ENCODE peak calls at places on chromosomes 11 and 22, in four cellular contexts. I is MM.1S, X is body of pancreas, F is fibroblast of mammary gland. D is an unnamed sample.

GRCh38 chr11:121274332-121274991 is 18.1 kb upstream of the SC5D start:
- DNase-seq in I (no peak), X (no peak), F (no peak), D (no peak)

GRCh38 chr22:20779813-20780148 is 5.9 kb downstream of the SERPIND1 start:
- DNase-seq in I (no peak), X (no peak), F (peak), D (peak)

GRCh38 chr22:24580276-24580675 is 12.6 kb downstream of the LRRC75B start:
- DNase-seq in I (no peak), X (no peak), F (peak), D (peak)

GRCh38 chr11:110522456-110522855 is 92.7 kb downstream of the FDX1 start:
- DNase-seq in I (no peak), X (no peak), F (no peak), D (no peak)

GRCh38 chr22:34102633-34103032 is 182.4 kb upstream of the LARGE1 start:
- DNase-seq in I (no peak), X (no peak), F (no peak), D (no peak)

GRCh38 chr11:11179239-11179638 is 173.8 kb downstream of the CSNK2A3 start:
- DNase-seq in I (no peak), X (no peak), F (peak), D (peak)

GRCh38 chr11:18243783-18244362 is 4.6 kb downstream of the SAA2 start:
- DNase-seq in I (peak), X (peak), F (peak), D (peak)

GRCh38 chr11:45755281-45755859 is 49.6 kb upstream of the SLC35C1 start:
- DNase-seq in I (no peak), X (no peak), F (no peak), D (no peak)

GRCh38 chr11:30333405-30333804 is 10.5 kb downstream of the ARL14EP start:
- DNase-seq in I (no peak), X (no peak), F (peak), D (peak)

GRCh38 chr11:106263527-106263926 is 186.1 kb downstream of the AASDHPPT start:
- DNase-seq in I (no peak), X (no peak), F (no peak), D (no peak)

GRCh38 chr11:30392221-30392784 is 69.4 kb downstream of the ARL14EP start:
- DNase-seq in I (no peak), X (peak), F (no peak), D (no peak)

GRCh38 chr22:44711701-44712100 is 9.7 kb downstream of the PRR5 start:
- DNase-seq in I (no peak), X (no peak), F (no peak), D (no peak)

GRCh38 chr11:15346907-15347306 is 232.2 kb downstream of the INSC start:
- DNase-seq in I (no peak), X (no peak), F (peak), D (no peak)

GRCh38 chr11:44575288-44575672 is 9.8 kb downstream of the CD82 start:
- DNase-seq in I (no peak), X (no peak), F (peak), D (no peak)

GRCh38 chr11:123585721-123586120 is 68.7 kb downstream of the SCN3B start:
- DNase-seq in I (no peak), X (no peak), F (no peak), D (no peak)

GRCh38 chr11:65421204-65422103 is 1.1 kb upstream of the NEAT1 start:
- DNase-seq in I (peak), X (peak), F (peak), D (peak)

GRCh38 chr11:78300108-78300507 is 111.4 kb downstream of the USP35 start:
- DNase-seq in I (no peak), X (no peak), F (no peak), D (no peak)

GRCh38 chr11:105168457-105168856 is 28.9 kb upstream of the CARD18 start:
- DNase-seq in I (no peak), X (no peak), F (peak), D (peak)

GRCh38 chr11:20110908-20111669 is 49.2 kb downstream of the DBX1 start:
- DNase-seq in I (peak), X (peak), F (peak), D (peak)

GRCh38 chr11:125603207-125603606 is 10.6 kb downstream of the STT3A start:
- DNase-seq in I (no peak), X (no peak), F (no peak), D (no peak)

GRCh38 chr11:104700609-104701008 is 197.7 kb downstream of the CASP12 start:
- DNase-seq in I (peak), X (no peak), F (peak), D (peak)

GRCh38 chr11:57668467-57668890 is 565 bp downstream of the ZDHHC5 start:
- DNase-seq in I (peak), X (no peak), F (no peak), D (no peak)

GRCh38 chr11:75435571-75435925 is 2.5 kb upstream of the KLHL35 start:
- DNase-seq in I (no peak), X (no peak), F (no peak), D (no peak)

GRCh38 chr11:68973219-68973618 is 7.6 kb downstream of the MRGPRD start:
- DNase-seq in I (no peak), X (no peak), F (no peak), D (no peak)

GRCh38 chr11:72838691-72839305 is 24.6 kb downstream of the ATG16L2 start:
- DNase-seq in I (no peak), X (no peak), F (peak), D (no peak)

GRCh38 chr22:24601217-24602104 is 1.5 kb upstream of the GGT1 start:
- DNase-seq in I (peak), X (peak), F (no peak), D (no peak)

GRCh38 chr11:12318791-12319733 is 58.3 kb upstream of the PARVA start:
- DNase-seq in I (peak), X (no peak), F (peak), D (peak)

GRCh38 chr11:87290304-87290922 is 252.7 kb downstream of the TMEM135 start:
- DNase-seq in I (peak), X (no peak), F (peak), D (peak)

GRCh38 chr11:69881467-69882269 is 62.5 kb upstream of the FGF3 start:
- DNase-seq in I (no peak), X (no peak), F (no peak), D (no peak)

GRCh38 chr11:68008381-68009337 is 1.5 kb upstream of the ALDH3B1 start:
- DNase-seq in I (peak), X (peak), F (no peak), D (no peak)

GRCh38 chr11:15665368-15665871 is 550.7 kb downstream of the INSC start:
- DNase-seq in I (no peak), X (no peak), F (peak), D (peak)

GRCh38 chr11:32960553-32961164 is 55.0 kb upstream of the DEPDC7 start:
- DNase-seq in I (peak), X (no peak), F (peak), D (peak)

GRCh38 chr11:2708151-2708581 is 8.4 kb upstream of the KCNQ1OT1 start:
- DNase-seq in I (no peak), X (no peak), F (no peak), D (peak)
- H3K4me3 ChIP-seq in I (no peak), X (no peak), F (no peak), D (no peak)

DNA sequence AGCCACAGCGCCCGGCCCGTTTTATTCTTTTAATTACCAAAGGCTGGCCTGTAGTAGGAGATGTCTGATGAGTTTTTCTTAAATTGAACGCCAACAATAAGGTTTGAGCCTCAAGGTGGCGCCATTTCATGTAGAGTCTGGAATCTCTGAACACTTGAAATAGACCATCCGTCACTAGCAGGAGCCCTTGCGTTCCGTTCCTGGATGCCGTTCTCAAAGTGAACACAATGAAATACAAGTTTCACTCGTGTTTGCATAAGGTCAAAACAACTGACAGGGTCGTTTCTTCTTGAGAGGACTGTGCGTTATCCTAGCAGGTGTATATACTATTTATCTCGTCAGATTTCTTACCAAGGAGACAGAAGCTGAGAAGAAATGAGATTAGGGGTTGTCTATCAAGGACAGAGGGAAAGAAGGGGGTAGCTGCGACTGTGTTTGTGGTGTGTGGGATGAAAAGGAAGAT is 18.7 kb upstream of the SCGB1D1 start:
- DNase-seq in I (peak), X (peak), F (peak), D (peak)
- H3K4me3 ChIP-seq in I (peak), X (no peak), F (no peak), D (no peak)

GRCh38 chr22:50674127-50674493 is 1.5 kb downstream of the SHANK3 start:
- DNase-seq in I (no peak), X (no peak), F (no peak), D (no peak)
- H3K4me3 ChIP-seq in I (no peak), X (no peak), F (no peak), D (no peak)

GRCh38 chr11:117282956-117283355 is 8.2 kb upstream of the BACE1-AS start:
- DNase-seq in I (no peak), X (peak), F (no peak), D (no peak)

GRCh38 chr11:117284053-117284452 is 7.1 kb upstream of the BACE1-AS start:
- DNase-seq in I (no peak), X (no peak), F (no peak), D (no peak)

GRCh38 chr11:117281159-117281558 is 10.0 kb upstream of the BACE1-AS start:
- DNase-seq in I (no peak), X (no peak), F (peak), D (peak)

GRCh38 chr11:117281869-117282268 is 9.3 kb upstream of the BACE1-AS start:
- DNase-seq in I (no peak), X (no peak), F (no peak), D (no peak)

DNA sequence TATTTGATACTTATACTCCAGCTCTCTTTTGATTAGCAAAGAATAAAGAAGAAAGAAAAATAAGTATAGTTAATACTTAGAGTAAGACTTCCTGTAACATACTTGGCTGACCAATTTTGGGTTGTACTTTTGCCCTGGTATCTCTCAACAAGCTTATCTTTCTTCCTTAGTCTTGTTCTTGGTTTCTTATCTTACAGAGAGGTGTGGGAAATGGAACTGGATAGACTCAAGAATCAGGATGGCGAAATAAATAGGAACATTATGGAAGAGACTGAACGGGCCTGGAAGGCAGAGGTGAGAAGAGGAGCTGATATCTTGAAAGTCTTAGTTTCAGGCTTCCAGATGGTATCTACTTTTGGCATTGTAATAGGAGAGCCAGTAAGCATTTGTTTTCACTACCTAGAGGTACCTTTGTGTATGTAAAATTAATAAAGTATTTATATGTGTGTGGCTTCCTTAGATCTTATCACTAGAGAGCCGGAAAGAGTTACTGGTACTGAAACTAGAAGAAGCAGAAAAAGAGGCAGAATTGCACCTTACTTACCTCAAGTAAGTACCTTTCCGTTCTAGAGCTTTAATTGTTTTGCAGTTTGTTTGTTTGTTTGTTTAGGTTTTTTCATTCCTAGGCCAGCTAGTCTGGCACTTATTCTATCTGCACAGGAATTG is 11.3 kb upstream of the BACE1-AS start:
- DNase-seq in I (peak), X (no peak), F (no peak), D (peak)
- H3K4me3 ChIP-seq in I (no peak), X (no peak), F (no peak), D (no peak)

GRCh38 chr11:60899021-60899936 is 7.1 kb downstream of the PRPF19 start:
- DNase-seq in I (peak), X (peak), F (peak), D (peak)
- H3K4me3 ChIP-seq in I (no peak), X (no peak), F (no peak), D (no peak)

GRCh38 chr22:48581206-48581766 is 1246.4 kb downstream of the BRD1 start:
- DNase-seq in I (no peak), X (no peak), F (no peak), D (no peak)
- H3K4me3 ChIP-seq in I (no peak), X (no peak), F (no peak), D (no peak)

GRCh38 chr22:35785181-35785923 is 67.7 kb downstream of the APOL5 start:
- DNase-seq in I (no peak), X (no peak), F (peak), D (peak)

GRCh38 chr22:35781898-35782297 is 64.2 kb downstream of the APOL5 start:
- DNase-seq in I (no peak), X (no peak), F (no peak), D (no peak)

GRCh38 chr22:35782504-35782903 is 64.8 kb downstream of the APOL5 start:
- DNase-seq in I (no peak), X (no peak), F (no peak), D (no peak)

GRCh38 chr22:35784633-35785032 is 67.0 kb downstream of the APOL5 start:
- DNase-seq in I (no peak), X (no peak), F (no peak), D (no peak)

DNA sequence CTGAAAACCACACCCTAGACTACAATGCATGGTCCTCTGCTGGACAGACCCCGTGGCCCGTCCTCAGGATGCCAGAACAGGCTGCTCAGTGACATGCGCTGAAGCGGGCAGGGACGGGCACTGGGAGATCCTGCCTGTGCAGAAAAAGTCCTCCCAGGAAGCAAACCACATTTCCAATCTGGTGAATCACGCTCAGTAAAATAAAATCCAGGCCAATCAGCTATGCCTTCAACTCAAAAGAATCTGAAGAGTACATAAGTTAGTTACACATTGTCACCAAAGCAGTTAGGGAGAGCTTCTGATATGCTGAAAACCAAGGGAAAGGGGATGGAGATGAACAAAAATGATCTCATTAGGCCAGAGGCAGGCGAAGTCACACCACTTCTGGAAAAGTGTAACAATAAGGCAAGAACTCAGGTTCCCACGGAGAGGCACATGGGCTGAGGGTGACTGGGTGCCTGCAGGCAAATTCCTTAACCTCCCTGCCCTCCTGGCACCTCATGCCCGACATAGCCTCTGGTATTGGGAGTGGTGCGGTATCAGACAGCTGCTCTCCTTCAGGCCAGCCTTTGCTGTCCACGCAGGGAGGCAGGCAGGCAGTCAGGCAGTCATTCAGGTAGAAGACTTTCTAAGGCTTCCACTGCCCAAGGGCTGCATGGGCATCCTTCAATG is 66.4 kb downstream of the APOL5 start:
- DNase-seq in I (no peak), X (no peak), F (peak), D (no peak)
- H3K4me3 ChIP-seq in I (no peak), X (no peak), F (no peak), D (no peak)

GRCh38 chr22:26161746-26162145 is 7.5 kb upstream of the SEZ6L start:
- DNase-seq in I (no peak), X (no peak), F (no peak), D (no peak)
- H3K4me3 ChIP-seq in I (no peak), X (no peak), F (no peak), D (no peak)

GRCh38 chr11:134740590-134741342 is 328.7 kb upstream of the B3GAT1 start:
- DNase-seq in I (no peak), X (no peak), F (no peak), D (no peak)
- H3K4me3 ChIP-seq in I (no peak), X (no peak), F (no peak), D (no peak)

D was measured in fibroblast of the aortic adventitia.